ENCODE peak calls at places on chromosomes 7 and 10, in five cellular contexts. B, N, H, R and J are unnamed samples.

GRCh38 chr10:7318836-7319235 is 92.0 kb downstream of the SFMBT2 start:
- DNase-seq in B (no peak), N (no peak), H (no peak), R (no peak), J (no peak)

GRCh38 chr10:113646337-113647201 is 17.3 kb downstream of the NRAP start:
- DNase-seq in B (no peak), N (no peak), H (no peak), R (no peak), J (no peak)

GRCh38 chr10:125455855-125456254 is 227.1 kb downstream of the TEX36 start:
- DNase-seq in B (no peak), N (no peak), H (no peak), R (no peak), J (no peak)

GRCh38 chr7:5574770-5575269 is 151.2 kb upstream of the TNRC18 start:
- DNase-seq in B (no peak), N (no peak), H (no peak), R (no peak), J (no peak)

GRCh38 chr7:11355571-11355970 is 381.9 kb downstream of the PHF14 start:
- DNase-seq in B (no peak), N (no peak), H (no peak), R (no peak), J (no peak)

GRCh38 chr10:75397571-75397921 is 4.0 kb downstream of the ZNF503 start:
- DNase-seq in B (no peak), N (peak), H (no peak), R (no peak), J (no peak)

GRCh38 chr10:47257396-47258120 is 42.4 kb upstream of the GDF10 start:
- DNase-seq in B (no peak), N (peak), H (no peak), R (no peak), J (no peak)

GRCh38 chr10:74955796-74956195 is 129.4 kb downstream of the KAT6B start:
- DNase-seq in B (no peak), N (no peak), H (no peak), R (no peak), J (no peak)

GRCh38 chr7:49324707-49325106 is 400.4 kb downstream of the CDC14C start:
- DNase-seq in B (no peak), N (peak), H (no peak), R (no peak), J (no peak)

GRCh38 chr7:27173412-27174076 is 576 bp downstream of the HOXA10 start:
- DNase-seq in B (no peak), N (no peak), H (no peak), R (no peak), J (peak)

GRCh38 chr7:40836218-40836617 is 701.4 kb downstream of the SUGCT start:
- DNase-seq in B (no peak), N (no peak), H (no peak), R (no peak), J (no peak)

GRCh38 chr10:56771343-56771742 is 410.3 kb upstream of the ZWINT start:
- DNase-seq in B (no peak), N (no peak), H (no peak), R (no peak), J (no peak)

GRCh38 chr7:26419198-26419597 is 127.5 kb downstream of the SNX10 start:
- DNase-seq in B (no peak), N (no peak), H (no peak), R (peak), J (no peak)

GRCh38 chr7:37452346-37452745 is 3.7 kb upstream of the ELMO1 start:
- DNase-seq in B (no peak), N (no peak), H (no peak), R (no peak), J (no peak)

GRCh38 chr7:28627869-28628268 is 215.6 kb downstream of the CREB5 start:
- DNase-seq in B (no peak), N (no peak), H (no peak), R (no peak), J (no peak)

GRCh38 chr10:73998623-73999622 is 1.0 kb downstream of the VCL start:
- DNase-seq in B (no peak), N (peak), H (peak), R (no peak), J (peak)